ENCODE peak calls at places on chromosomes 13 and 19, in five cellular contexts. B is breast epithelium; A is stimulated activated naive CD8-positive, alpha-beta T cell treated with anti-CD3 and anti-CD28 coated beads, Interleukin-15, Interleukin-2, amounts not matched to agents 100 U/mL and 50 U/mL, for 24 hours; G is GM04504; H is mesothelial cell of epicardium. I is an unnamed sample.
A peak's percentile ranks its signal among the peaks of the same experiment; 100 is the strongest.

GRCh38 chr13:54433511-54434206 is 1405.0 kb downstream of the OLFM4 start:
- DNase-seq in B (no peak), A (no peak), G (no peak), H (no peak), I (no peak)

GRCh38 chr13:106507560-106508274 is 27.7 kb downstream of the EFNB2 start:
- DNase-seq in B (no peak), A (no peak), G (peak; percentile 84), H (no peak), I (no peak)

GRCh38 chr13:109779074-109779473 is 7.3 kb downstream of the IRS2 start:
- DNase-seq in B (no peak), A (peak; percentile 33), G (no peak), H (no peak), I (no peak)

GRCh38 chr19:39544201-39544903 is 4.4 kb upstream of the EID2 start:
- DNase-seq in B (no peak), A (no peak), G (no peak), H (no peak), I (no peak)

GRCh38 chr13:98451676-98452105 is 125.2 kb downstream of the STK24 start:
- DNase-seq in B (no peak), A (no peak), G (no peak), H (no peak), I (no peak)

GRCh38 chr19:32373614-32374295 is 28.3 kb downstream of the ZNF507 start:
- DNase-seq in B (no peak), A (no peak), G (peak; percentile 94), H (no peak), I (no peak)

GRCh38 chr19:44912854-44913253 is 1.6 kb upstream of the APOC1 start:
- DNase-seq in B (no peak), A (no peak), G (no peak), H (no peak), I (no peak)

GRCh38 chr19:3464797-3465235 is 15.5 kb downstream of the SMIM24 start:
- DNase-seq in B (no peak), A (no peak), G (no peak), H (no peak), I (no peak)

GRCh38 chr19:28940751-28941500 is 272.0 kb downstream of the UQCRFS1 start:
- DNase-seq in B (no peak), A (no peak), G (peak; percentile 62), H (no peak), I (no peak)

GRCh38 chr19:8240274-8241229 is 31.4 kb downstream of the CERS4 start:
- DNase-seq in B (peak; percentile 86), A (peak; percentile 61), G (peak; percentile 49), H (peak; percentile 71), I (peak; percentile 85)

GRCh38 chr19:55014714-55015113 is 23.4 kb downstream of the GP6 start:
- DNase-seq in B (no peak), A (no peak), G (no peak), H (no peak), I (no peak)

GRCh38 chr19:53463263-53463662 is 4.3 kb upstream of the ZNF813 start:
- DNase-seq in B (peak; percentile 55), A (peak; percentile 24), G (peak; percentile 3), H (no peak), I (peak; percentile 54)

GRCh38 chr19:28184997-28185396 is 1028.0 kb downstream of the UQCRFS1 start:
- DNase-seq in B (no peak), A (no peak), G (no peak), H (no peak), I (no peak)

GRCh38 chr13:79541426-79542049 is 60.6 kb downstream of the NDFIP2 start:
- DNase-seq in B (no peak), A (no peak), G (peak; percentile 29), H (no peak), I (no peak)

GRCh38 chr13:22095794-22096193 is 424.9 kb downstream of the FGF9 start:
- DNase-seq in B (no peak), A (no peak), G (no peak), H (no peak), I (no peak)

GRCh38 chr13:65606622-65607021 is 1623.5 kb downstream of the PCDH9 start:
- DNase-seq in B (no peak), A (no peak), G (no peak), H (no peak), I (no peak)

GRCh38 chr19:42942187-42942789 is 5.3 kb upstream of the PSG7 start:
- DNase-seq in B (no peak), A (no peak), G (no peak), H (no peak), I (no peak)

GRCh38 chr19:23916991-23917390 is 2.3 kb downstream of the ZNF726 start:
- DNase-seq in B (no peak), A (no peak), G (no peak), H (no peak), I (no peak)

GRCh38 chr13:113855931-113856715 is 7.8 kb downstream of the GAS6 start:
- DNase-seq in B (peak; percentile 39), A (no peak), G (no peak), H (peak; percentile 5), I (peak; percentile 52)

GRCh38 chr19:19134687-19135158 is 3.6 kb downstream of the TMEM161A start:
- DNase-seq in B (no peak), A (peak; percentile 55), G (no peak), H (no peak), I (no peak)

GRCh38 chr13:50129923-50130685 is 114.9 kb downstream of the KCNRG start:
- DNase-seq in B (no peak), A (peak; percentile 39), G (peak; percentile 21), H (peak; percentile 51), I (peak; percentile 81)

GRCh38 chr13:39567569-39567968 is 35.4 kb downstream of the LHFPL6 start:
- DNase-seq in B (no peak), A (no peak), G (no peak), H (no peak), I (no peak)

GRCh38 chr13:64369121-64369520 is 2861.0 kb downstream of the PCDH9 start:
- DNase-seq in B (no peak), A (no peak), G (no peak), H (no peak), I (no peak)

GRCh38 chr19:31347828-31348314 is 1.4 kb downstream of the TSHZ3 start:
- DNase-seq in B (no peak), A (no peak), G (no peak), H (no peak), I (no peak)

GRCh38 chr13:40668335-40668734 is 1.9 kb upstream of the FOXO1 start:
- DNase-seq in B (no peak), A (peak; percentile 53), G (no peak), H (no peak), I (peak; percentile 86)

GRCh38 chr19:35451278-35452096 is 3.4 kb downstream of the FFAR2 start:
- DNase-seq in B (no peak), A (peak; percentile 38), G (no peak), H (no peak), I (no peak)

GRCh38 chr13:98240974-98241373 is 63.9 kb upstream of the RNF113B start:
- DNase-seq in B (no peak), A (no peak), G (no peak), H (no peak), I (no peak)

GRCh38 chr13:60012503-60012902 is 151.2 kb downstream of the DIAPH3 start:
- DNase-seq in B (no peak), A (no peak), G (no peak), H (no peak), I (no peak)

GRCh38 chr19:13623686-13624405 is 117.6 kb upstream of the CACNA1A start:
- DNase-seq in B (peak; percentile 36), A (no peak), G (no peak), H (no peak), I (no peak)

GRCh38 chr19:14467816-14468215 is 7.3 kb downstream of the PTGER1 start:
- DNase-seq in B (no peak), A (no peak), G (no peak), H (no peak), I (no peak)

GRCh38 chr19:52679598-52679997 is 41.4 kb upstream of the ZNF83 start:
- DNase-seq in B (no peak), A (no peak), G (no peak), H (no peak), I (no peak)

GRCh38 chr19:3575260-3575741 is 2.6 kb downstream of the HMG20B start:
- DNase-seq in B (no peak), A (no peak), G (no peak), H (no peak), I (no peak)

GRCh38 chr19:3298853-3299449 is 67.4 kb upstream of the NFIC start:
- DNase-seq in B (no peak), A (no peak), G (no peak), H (no peak), I (no peak)

GRCh38 chr13:109241160-109241559 is 545.2 kb downstream of the IRS2 start:
- DNase-seq in B (no peak), A (no peak), G (no peak), H (no peak), I (no peak)

GRCh38 chr19:37990362-37990761 is 83.4 kb downstream of the SIPA1L3 start:
- DNase-seq in B (peak; percentile 65), A (no peak), G (no peak), H (no peak), I (no peak)